ENCODE peak calls at places on chromosomes 13 and 19, in eight cellular contexts. One of them, this sample, is unnamed.

GRCh38 chr19:9986787-9987281 is 23.5 kb downstream of the COL5A3 start:
- DNase-seq in EH: peak; percentile 91
- DNase-seq in DMS53: no peak
- DNase-seq in EL: no peak
- DNase-seq in GM20000: no peak
- DNase-seq in WERI-Rb-1: no peak
- DNase-seq in AG04450: no peak
- DNase-seq in stimulated activated CD4-positive, alpha-beta T cell treated with anti-CD3 and anti-CD28 coated beads, Interleukin-15, amount 100 ng/mL, for 1 hour: no peak
- DNase-seq in this sample: no peak

GRCh38 chr13:21322988-21323387 is 136.1 kb downstream of the ZDHHC20 start:
- DNase-seq in EH: no peak
- DNase-seq in DMS53: no peak
- DNase-seq in EL: no peak
- DNase-seq in GM20000: no peak
- DNase-seq in WERI-Rb-1: no peak
- DNase-seq in AG04450: no peak
- DNase-seq in stimulated activated CD4-positive, alpha-beta T cell treated with anti-CD3 and anti-CD28 coated beads, Interleukin-15, amount 100 ng/mL, for 1 hour: no peak
- DNase-seq in this sample: no peak

GRCh38 chr19:4690362-4690761 is 20.2 kb upstream of the MYDGF start:
- DNase-seq in EH: no peak
- DNase-seq in DMS53: no peak
- DNase-seq in EL: no peak
- DNase-seq in GM20000: no peak
- DNase-seq in WERI-Rb-1: no peak
- DNase-seq in AG04450: no peak
- DNase-seq in stimulated activated CD4-positive, alpha-beta T cell treated with anti-CD3 and anti-CD28 coated beads, Interleukin-15, amount 100 ng/mL, for 1 hour: no peak
- DNase-seq in this sample: no peak

GRCh38 chr13:77513719-77514335 is 21.7 kb upstream of the SCEL start:
- DNase-seq in EH: no peak
- DNase-seq in DMS53: no peak
- DNase-seq in EL: no peak
- DNase-seq in GM20000: no peak
- DNase-seq in WERI-Rb-1: no peak
- DNase-seq in AG04450: no peak
- DNase-seq in stimulated activated CD4-positive, alpha-beta T cell treated with anti-CD3 and anti-CD28 coated beads, Interleukin-15, amount 100 ng/mL, for 1 hour: no peak
- DNase-seq in this sample: no peak

GRCh38 chr13:73708393-73708985 is 425.7 kb downstream of the KLF12 start:
- DNase-seq in EH: peak; percentile 71
- DNase-seq in DMS53: peak; percentile 68
- DNase-seq in EL: peak; percentile 59
- DNase-seq in GM20000: peak; percentile 46
- DNase-seq in WERI-Rb-1: peak; percentile 60
- DNase-seq in AG04450: peak; percentile 39
- DNase-seq in stimulated activated CD4-positive, alpha-beta T cell treated with anti-CD3 and anti-CD28 coated beads, Interleukin-15, amount 100 ng/mL, for 1 hour: no peak
- DNase-seq in this sample: peak; percentile 74

GRCh38 chr13:102597029-102598015 is 536 bp downstream of the TPP2 start:
- DNase-seq in EH: peak; percentile 52
- DNase-seq in DMS53: peak; percentile 23
- DNase-seq in EL: peak; percentile 20
- DNase-seq in GM20000: peak; percentile 39
- DNase-seq in WERI-Rb-1: peak; percentile 33
- DNase-seq in AG04450: no peak
- DNase-seq in stimulated activated CD4-positive, alpha-beta T cell treated with anti-CD3 and anti-CD28 coated beads, Interleukin-15, amount 100 ng/mL, for 1 hour: no peak
- DNase-seq in this sample: peak; percentile 70

GRCh38 chr19:52297601-52298358 is 811 bp downstream of the ZNF480 start:
- DNase-seq in EH: peak; percentile 5
- DNase-seq in DMS53: no peak
- DNase-seq in EL: peak; percentile 13
- DNase-seq in GM20000: no peak
- DNase-seq in WERI-Rb-1: peak; percentile 50
- DNase-seq in AG04450: no peak
- DNase-seq in stimulated activated CD4-positive, alpha-beta T cell treated with anti-CD3 and anti-CD28 coated beads, Interleukin-15, amount 100 ng/mL, for 1 hour: no peak
- DNase-seq in this sample: peak; percentile 30

GRCh38 chr19:56294557-56294956 is 20.1 kb downstream of the ZSCAN5A start:
- DNase-seq in EH: peak; percentile 15
- DNase-seq in DMS53: no peak
- DNase-seq in EL: peak; percentile 26
- DNase-seq in GM20000: no peak
- DNase-seq in WERI-Rb-1: no peak
- DNase-seq in AG04450: no peak
- DNase-seq in stimulated activated CD4-positive, alpha-beta T cell treated with anti-CD3 and anti-CD28 coated beads, Interleukin-15, amount 100 ng/mL, for 1 hour: no peak
- DNase-seq in this sample: peak; percentile 89

GRCh38 chr19:30662211-30662861 is 290.2 kb downstream of the ZNF536 start:
- DNase-seq in EH: peak; percentile 7
- DNase-seq in DMS53: no peak
- DNase-seq in EL: no peak
- DNase-seq in GM20000: no peak
- DNase-seq in WERI-Rb-1: peak; percentile 67
- DNase-seq in AG04450: no peak
- DNase-seq in stimulated activated CD4-positive, alpha-beta T cell treated with anti-CD3 and anti-CD28 coated beads, Interleukin-15, amount 100 ng/mL, for 1 hour: no peak
- DNase-seq in this sample: no peak

GRCh38 chr19:2337329-2337707 is 8.8 kb downstream of the SPPL2B start:
- DNase-seq in EH: peak; percentile 29
- DNase-seq in DMS53: peak; percentile 89
- DNase-seq in EL: no peak
- DNase-seq in GM20000: no peak
- DNase-seq in WERI-Rb-1: no peak
- DNase-seq in AG04450: no peak
- DNase-seq in stimulated activated CD4-positive, alpha-beta T cell treated with anti-CD3 and anti-CD28 coated beads, Interleukin-15, amount 100 ng/mL, for 1 hour: no peak
- DNase-seq in this sample: peak; percentile 21

GRCh38 chr19:1474765-1475351 is 4.2 kb downstream of the C19orf25 start:
- DNase-seq in EH: no peak
- DNase-seq in DMS53: no peak
- DNase-seq in EL: no peak
- DNase-seq in GM20000: no peak
- DNase-seq in WERI-Rb-1: no peak
- DNase-seq in AG04450: no peak
- DNase-seq in stimulated activated CD4-positive, alpha-beta T cell treated with anti-CD3 and anti-CD28 coated beads, Interleukin-15, amount 100 ng/mL, for 1 hour: no peak
- DNase-seq in this sample: no peak

GRCh38 chr13:72221276-72221962 is 354.4 kb upstream of the DACH1 start:
- DNase-seq in EH: peak; percentile 43
- DNase-seq in DMS53: peak; percentile 61
- DNase-seq in EL: peak; percentile 47
- DNase-seq in GM20000: peak; percentile 6
- DNase-seq in WERI-Rb-1: peak; percentile 27
- DNase-seq in AG04450: no peak
- DNase-seq in stimulated activated CD4-positive, alpha-beta T cell treated with anti-CD3 and anti-CD28 coated beads, Interleukin-15, amount 100 ng/mL, for 1 hour: no peak
- DNase-seq in this sample: peak; percentile 75

GRCh38 chr19:5298502-5298901 is 42.1 kb downstream of the PTPRS start:
- DNase-seq in EH: no peak
- DNase-seq in DMS53: no peak
- DNase-seq in EL: no peak
- DNase-seq in GM20000: no peak
- DNase-seq in WERI-Rb-1: no peak
- DNase-seq in AG04450: no peak
- DNase-seq in stimulated activated CD4-positive, alpha-beta T cell treated with anti-CD3 and anti-CD28 coated beads, Interleukin-15, amount 100 ng/mL, for 1 hour: no peak
- DNase-seq in this sample: no peak

GRCh38 chr19:46678110-46678732 is 17.2 kb upstream of the DACT3 start:
- DNase-seq in EH: peak; percentile 31
- DNase-seq in DMS53: peak; percentile 49
- DNase-seq in EL: peak; percentile 26
- DNase-seq in GM20000: no peak
- DNase-seq in WERI-Rb-1: peak; percentile 51
- DNase-seq in AG04450: no peak
- DNase-seq in stimulated activated CD4-positive, alpha-beta T cell treated with anti-CD3 and anti-CD28 coated beads, Interleukin-15, amount 100 ng/mL, for 1 hour: peak; percentile 48
- DNase-seq in this sample: peak; percentile 19

This sample was measured in NCI-H69.